ENCODE peak calls at places on chromosomes 12 and 14, in ten cellular contexts. One of them, this sample, is unnamed.

GRCh38 chr12:116950628-116951325 is 40.0 kb downstream of the FBXW8 start:
- DNase-seq in naive thymus-derived CD8-positive, alpha-beta T cell: no peak
- DNase-seq in left ventricle myocardium superior: no peak
- DNase-seq in cardiac fibroblast: no peak
- DNase-seq in GM03348: no peak
- DNase-seq in lung microvascular endothelial cell: no peak
- DNase-seq in left lobe of liver: no peak
- DNase-seq in activated CD8-positive, alpha-beta memory T cell treated with anti-CD3 and anti-CD28 coated beads for 4 hours: no peak
- DNase-seq in AG20443: no peak
- DNase-seq in activated CD4-positive, alpha-beta T cell treated with anti-CD3 and anti-CD28 coated beads, Interleukin-2, amount 50 U/mL, for 24 hours: no peak
- DNase-seq in this sample: no peak

GRCh38 chr12:2864198-2864597 is 7.4 kb upstream of the TEX52 start:
- DNase-seq in AG20443: no peak
- DNase-seq in GM03348: no peak
- DNase-seq in left lobe of liver: no peak
- DNase-seq in lung microvascular endothelial cell: no peak
- DNase-seq in cardiac fibroblast: no peak
- DNase-seq in left ventricle myocardium superior: peak; percentile 8
- DNase-seq in activated CD4-positive, alpha-beta T cell treated with anti-CD3 and anti-CD28 coated beads, Interleukin-2, amount 50 U/mL, for 24 hours: no peak
- DNase-seq in activated CD8-positive, alpha-beta memory T cell treated with anti-CD3 and anti-CD28 coated beads for 4 hours: no peak
- DNase-seq in naive thymus-derived CD8-positive, alpha-beta T cell: no peak
- DNase-seq in this sample: no peak

GRCh38 chr12:120711411-120711810 is 1.2 kb downstream of the UNC119B start:
- DNase-seq in lung microvascular endothelial cell: no peak
- DNase-seq in left ventricle myocardium superior: no peak
- DNase-seq in activated CD4-positive, alpha-beta T cell treated with anti-CD3 and anti-CD28 coated beads, Interleukin-2, amount 50 U/mL, for 24 hours: no peak
- DNase-seq in left lobe of liver: no peak
- DNase-seq in cardiac fibroblast: no peak
- DNase-seq in AG20443: no peak
- DNase-seq in activated CD8-positive, alpha-beta memory T cell treated with anti-CD3 and anti-CD28 coated beads for 4 hours: no peak
- DNase-seq in GM03348: peak; percentile 15
- DNase-seq in naive thymus-derived CD8-positive, alpha-beta T cell: no peak
- DNase-seq in this sample: no peak

GRCh38 chr12:100827901-100828520 is 33.4 kb downstream of the ANO4 start:
- DNase-seq in left lobe of liver: no peak
- DNase-seq in activated CD4-positive, alpha-beta T cell treated with anti-CD3 and anti-CD28 coated beads, Interleukin-2, amount 50 U/mL, for 24 hours: no peak
- DNase-seq in lung microvascular endothelial cell: peak; percentile 81
- DNase-seq in naive thymus-derived CD8-positive, alpha-beta T cell: no peak
- DNase-seq in GM03348: peak; percentile 54
- DNase-seq in activated CD8-positive, alpha-beta memory T cell treated with anti-CD3 and anti-CD28 coated beads for 4 hours: no peak
- DNase-seq in AG20443: peak; percentile 37
- DNase-seq in cardiac fibroblast: peak; percentile 62
- DNase-seq in left ventricle myocardium superior: no peak
- DNase-seq in this sample: no peak

GRCh38 chr12:127162307-127162706 is 1104.7 kb upstream of the TMEM132C start:
- DNase-seq in activated CD4-positive, alpha-beta T cell treated with anti-CD3 and anti-CD28 coated beads, Interleukin-2, amount 50 U/mL, for 24 hours: no peak
- DNase-seq in left lobe of liver: no peak
- DNase-seq in AG20443: no peak
- DNase-seq in lung microvascular endothelial cell: no peak
- DNase-seq in activated CD8-positive, alpha-beta memory T cell treated with anti-CD3 and anti-CD28 coated beads for 4 hours: no peak
- DNase-seq in cardiac fibroblast: no peak
- DNase-seq in naive thymus-derived CD8-positive, alpha-beta T cell: no peak
- DNase-seq in GM03348: no peak
- DNase-seq in left ventricle myocardium superior: no peak
- DNase-seq in this sample: no peak

GRCh38 chr12:111766608-111767361 is at the start of gene ALDH2:
- DNase-seq in left lobe of liver: peak; percentile 89
- DNase-seq in AG20443: peak; percentile 80
- DNase-seq in GM03348: peak; percentile 94
- DNase-seq in activated CD4-positive, alpha-beta T cell treated with anti-CD3 and anti-CD28 coated beads, Interleukin-2, amount 50 U/mL, for 24 hours: peak; percentile 5
- DNase-seq in left ventricle myocardium superior: peak; percentile 89
- DNase-seq in cardiac fibroblast: peak; percentile 71
- DNase-seq in activated CD8-positive, alpha-beta memory T cell treated with anti-CD3 and anti-CD28 coated beads for 4 hours: no peak
- DNase-seq in lung microvascular endothelial cell: peak; percentile 76
- DNase-seq in naive thymus-derived CD8-positive, alpha-beta T cell: peak; percentile 39
- DNase-seq in this sample: no peak

GRCh38 chr12:100993916-100994315 is 199.3 kb downstream of the ANO4 start:
- DNase-seq in activated CD4-positive, alpha-beta T cell treated with anti-CD3 and anti-CD28 coated beads, Interleukin-2, amount 50 U/mL, for 24 hours: no peak
- DNase-seq in AG20443: no peak
- DNase-seq in naive thymus-derived CD8-positive, alpha-beta T cell: no peak
- DNase-seq in GM03348: no peak
- DNase-seq in lung microvascular endothelial cell: no peak
- DNase-seq in cardiac fibroblast: no peak
- DNase-seq in left lobe of liver: no peak
- DNase-seq in left ventricle myocardium superior: no peak
- DNase-seq in activated CD8-positive, alpha-beta memory T cell treated with anti-CD3 and anti-CD28 coated beads for 4 hours: no peak
- DNase-seq in this sample: no peak

GRCh38 chr14:104293851-104294627 is 155.7 kb downstream of the KIF26A start:
- DNase-seq in GM03348: no peak
- DNase-seq in lung microvascular endothelial cell: peak; percentile 23
- DNase-seq in activated CD8-positive, alpha-beta memory T cell treated with anti-CD3 and anti-CD28 coated beads for 4 hours: no peak
- DNase-seq in AG20443: no peak
- DNase-seq in activated CD4-positive, alpha-beta T cell treated with anti-CD3 and anti-CD28 coated beads, Interleukin-2, amount 50 U/mL, for 24 hours: no peak
- DNase-seq in naive thymus-derived CD8-positive, alpha-beta T cell: no peak
- DNase-seq in left lobe of liver: peak; percentile 45
- DNase-seq in left ventricle myocardium superior: peak; percentile 21
- DNase-seq in cardiac fibroblast: no peak
- DNase-seq in this sample: no peak

GRCh38 chr12:96326628-96327227 is 73.5 kb downstream of the CDK17 start:
- DNase-seq in GM03348: no peak
- DNase-seq in left ventricle myocardium superior: no peak
- DNase-seq in activated CD4-positive, alpha-beta T cell treated with anti-CD3 and anti-CD28 coated beads, Interleukin-2, amount 50 U/mL, for 24 hours: no peak
- DNase-seq in left lobe of liver: no peak
- DNase-seq in cardiac fibroblast: no peak
- DNase-seq in lung microvascular endothelial cell: no peak
- DNase-seq in activated CD8-positive, alpha-beta memory T cell treated with anti-CD3 and anti-CD28 coated beads for 4 hours: no peak
- DNase-seq in naive thymus-derived CD8-positive, alpha-beta T cell: peak; percentile 21
- DNase-seq in AG20443: no peak
- DNase-seq in this sample: no peak

GRCh38 chr12:70264067-70264867 is 21.0 kb downstream of the CNOT2 start:
- DNase-seq in activated CD4-positive, alpha-beta T cell treated with anti-CD3 and anti-CD28 coated beads, Interleukin-2, amount 50 U/mL, for 24 hours: no peak
- DNase-seq in naive thymus-derived CD8-positive, alpha-beta T cell: no peak
- DNase-seq in AG20443: no peak
- DNase-seq in left lobe of liver: no peak
- DNase-seq in lung microvascular endothelial cell: no peak
- DNase-seq in cardiac fibroblast: no peak
- DNase-seq in GM03348: no peak
- DNase-seq in left ventricle myocardium superior: no peak
- DNase-seq in activated CD8-positive, alpha-beta memory T cell treated with anti-CD3 and anti-CD28 coated beads for 4 hours: no peak
- DNase-seq in this sample: no peak

GRCh38 chr14:65134651-65135579 is 32.6 kb upstream of the MAX start:
- DNase-seq in cardiac fibroblast: no peak
- DNase-seq in activated CD4-positive, alpha-beta T cell treated with anti-CD3 and anti-CD28 coated beads, Interleukin-2, amount 50 U/mL, for 24 hours: no peak
- DNase-seq in naive thymus-derived CD8-positive, alpha-beta T cell: peak; percentile 56
- DNase-seq in GM03348: no peak
- DNase-seq in left lobe of liver: no peak
- DNase-seq in AG20443: no peak
- DNase-seq in activated CD8-positive, alpha-beta memory T cell treated with anti-CD3 and anti-CD28 coated beads for 4 hours: no peak
- DNase-seq in left ventricle myocardium superior: no peak
- DNase-seq in lung microvascular endothelial cell: no peak
- DNase-seq in this sample: no peak

GRCh38 chr12:124667671-124668337 is 100.4 kb upstream of the NCOR2 start:
- DNase-seq in cardiac fibroblast: peak; percentile 60
- DNase-seq in activated CD4-positive, alpha-beta T cell treated with anti-CD3 and anti-CD28 coated beads, Interleukin-2, amount 50 U/mL, for 24 hours: no peak
- DNase-seq in left ventricle myocardium superior: no peak
- DNase-seq in lung microvascular endothelial cell: no peak
- DNase-seq in AG20443: no peak
- DNase-seq in naive thymus-derived CD8-positive, alpha-beta T cell: no peak
- DNase-seq in GM03348: no peak
- DNase-seq in activated CD8-positive, alpha-beta memory T cell treated with anti-CD3 and anti-CD28 coated beads for 4 hours: no peak
- DNase-seq in left lobe of liver: no peak
- DNase-seq in this sample: no peak

GRCh38 chr12:105814283-105814682 is 324.5 kb downstream of the NUAK1 start:
- DNase-seq in AG20443: no peak
- DNase-seq in cardiac fibroblast: no peak
- DNase-seq in naive thymus-derived CD8-positive, alpha-beta T cell: no peak
- DNase-seq in GM03348: no peak
- DNase-seq in lung microvascular endothelial cell: no peak
- DNase-seq in activated CD4-positive, alpha-beta T cell treated with anti-CD3 and anti-CD28 coated beads, Interleukin-2, amount 50 U/mL, for 24 hours: no peak
- DNase-seq in activated CD8-positive, alpha-beta memory T cell treated with anti-CD3 and anti-CD28 coated beads for 4 hours: no peak
- DNase-seq in left lobe of liver: no peak
- DNase-seq in left ventricle myocardium superior: no peak
- DNase-seq in this sample: no peak

GRCh38 chr12:50948798-50949197 is 3.5 kb upstream of the HIGD1C start:
- DNase-seq in activated CD8-positive, alpha-beta memory T cell treated with anti-CD3 and anti-CD28 coated beads for 4 hours: no peak
- DNase-seq in activated CD4-positive, alpha-beta T cell treated with anti-CD3 and anti-CD28 coated beads, Interleukin-2, amount 50 U/mL, for 24 hours: no peak
- DNase-seq in lung microvascular endothelial cell: no peak
- DNase-seq in AG20443: no peak
- DNase-seq in left lobe of liver: no peak
- DNase-seq in GM03348: no peak
- DNase-seq in cardiac fibroblast: no peak
- DNase-seq in left ventricle myocardium superior: no peak
- DNase-seq in naive thymus-derived CD8-positive, alpha-beta T cell: no peak
- DNase-seq in this sample: peak; percentile 14

GRCh38 chr14:89417111-89417468 is at the start of gene FOXN3:
- DNase-seq in naive thymus-derived CD8-positive, alpha-beta T cell: peak; percentile 83
- DNase-seq in activated CD8-positive, alpha-beta memory T cell treated with anti-CD3 and anti-CD28 coated beads for 4 hours: peak; percentile 77
- DNase-seq in cardiac fibroblast: peak; percentile 95
- DNase-seq in left ventricle myocardium superior: peak; percentile 95
- DNase-seq in GM03348: peak; percentile 94
- DNase-seq in activated CD4-positive, alpha-beta T cell treated with anti-CD3 and anti-CD28 coated beads, Interleukin-2, amount 50 U/mL, for 24 hours: peak; percentile 66
- DNase-seq in lung microvascular endothelial cell: peak; percentile 96
- DNase-seq in AG20443: peak; percentile 94
- DNase-seq in left lobe of liver: peak; percentile 93
- DNase-seq in this sample: peak; percentile 83

GRCh38 chr12:130714091-130714590 is 2.0 kb downstream of the RIMBP2 start:
- DNase-seq in lung microvascular endothelial cell: no peak
- DNase-seq in GM03348: no peak
- DNase-seq in left lobe of liver: no peak
- DNase-seq in activated CD8-positive, alpha-beta memory T cell treated with anti-CD3 and anti-CD28 coated beads for 4 hours: no peak
- DNase-seq in activated CD4-positive, alpha-beta T cell treated with anti-CD3 and anti-CD28 coated beads, Interleukin-2, amount 50 U/mL, for 24 hours: no peak
- DNase-seq in left ventricle myocardium superior: no peak
- DNase-seq in naive thymus-derived CD8-positive, alpha-beta T cell: no peak
- DNase-seq in AG20443: no peak
- DNase-seq in cardiac fibroblast: no peak
- DNase-seq in this sample: no peak

GRCh38 chr12:104586325-104587048 is 129.7 kb downstream of the CHST11 start:
- DNase-seq in naive thymus-derived CD8-positive, alpha-beta T cell: no peak
- DNase-seq in lung microvascular endothelial cell: no peak
- DNase-seq in left lobe of liver: no peak
- DNase-seq in GM03348: no peak
- DNase-seq in activated CD4-positive, alpha-beta T cell treated with anti-CD3 and anti-CD28 coated beads, Interleukin-2, amount 50 U/mL, for 24 hours: no peak
- DNase-seq in cardiac fibroblast: no peak
- DNase-seq in activated CD8-positive, alpha-beta memory T cell treated with anti-CD3 and anti-CD28 coated beads for 4 hours: no peak
- DNase-seq in AG20443: no peak
- DNase-seq in left ventricle myocardium superior: no peak
- DNase-seq in this sample: no peak